ENCODE peak calls at places on chromosomes 5 and 9, in nine cellular contexts. One of them, this sample, is unnamed.

GRCh38 chr5:59099270-59099994 is 516.6 kb downstream of the RAB3C start:
- DNase-seq in mammary epithelial cell: peak; percentile 89
- DNase-seq in body of pancreas: no peak
- DNase-seq in adipocyte: peak; percentile 28
- DNase-seq in BE2C: no peak
- DNase-seq in naive thymus-derived CD4-positive, alpha-beta T cell: no peak
- DNase-seq in effector memory CD4-positive, alpha-beta T cell: peak; percentile 20
- DNase-seq in ovary: no peak
- DNase-seq in tibial nerve: no peak
- DNase-seq in this sample: no peak

GRCh38 chr9:108466238-108466637 is 389.5 kb downstream of the ACTL7B start:
- DNase-seq in mammary epithelial cell: no peak
- DNase-seq in body of pancreas: no peak
- DNase-seq in adipocyte: no peak
- DNase-seq in BE2C: no peak
- DNase-seq in naive thymus-derived CD4-positive, alpha-beta T cell: no peak
- DNase-seq in effector memory CD4-positive, alpha-beta T cell: no peak
- DNase-seq in ovary: no peak
- DNase-seq in tibial nerve: no peak
- DNase-seq in this sample: no peak

GRCh38 chr9:133470427-133470924 is 8.4 kb downstream of the SLC2A6 start:
- DNase-seq in mammary epithelial cell: no peak
- DNase-seq in body of pancreas: no peak
- DNase-seq in adipocyte: no peak
- DNase-seq in BE2C: no peak
- DNase-seq in naive thymus-derived CD4-positive, alpha-beta T cell: no peak
- DNase-seq in effector memory CD4-positive, alpha-beta T cell: no peak
- DNase-seq in ovary: no peak
- DNase-seq in tibial nerve: no peak
- DNase-seq in this sample: no peak

GRCh38 chr9:97307091-97307490 is 368 bp upstream of the CCDC180 start:
- DNase-seq in mammary epithelial cell: peak; percentile 71
- DNase-seq in body of pancreas: peak; percentile 93
- DNase-seq in adipocyte: peak; percentile 19
- DNase-seq in BE2C: peak; percentile 89
- DNase-seq in naive thymus-derived CD4-positive, alpha-beta T cell: no peak
- DNase-seq in effector memory CD4-positive, alpha-beta T cell: no peak
- DNase-seq in ovary: peak; percentile 79
- DNase-seq in tibial nerve: peak; percentile 47
- DNase-seq in this sample: peak; percentile 57

GRCh38 chr5:87268970-87269377 is 1.3 kb downstream of the RASA1 start:
- DNase-seq in mammary epithelial cell: no peak
- DNase-seq in body of pancreas: no peak
- DNase-seq in adipocyte: peak; percentile 39
- DNase-seq in BE2C: no peak
- DNase-seq in naive thymus-derived CD4-positive, alpha-beta T cell: no peak
- DNase-seq in effector memory CD4-positive, alpha-beta T cell: no peak
- DNase-seq in ovary: no peak
- DNase-seq in tibial nerve: no peak
- DNase-seq in this sample: no peak

GRCh38 chr9:106830527-106831140 is 32.3 kb upstream of the ZNF462 start:
- DNase-seq in mammary epithelial cell: peak; percentile 15
- DNase-seq in body of pancreas: peak; percentile 8
- DNase-seq in adipocyte: peak; percentile 21
- DNase-seq in BE2C: no peak
- DNase-seq in naive thymus-derived CD4-positive, alpha-beta T cell: no peak
- DNase-seq in effector memory CD4-positive, alpha-beta T cell: no peak
- DNase-seq in ovary: no peak
- DNase-seq in tibial nerve: no peak
- DNase-seq in this sample: no peak

GRCh38 chr9:111857555-111858211 is 38.9 kb upstream of the UGCG start:
- DNase-seq in mammary epithelial cell: peak; percentile 85
- DNase-seq in body of pancreas: no peak
- DNase-seq in adipocyte: peak; percentile 35
- DNase-seq in BE2C: no peak
- DNase-seq in naive thymus-derived CD4-positive, alpha-beta T cell: no peak
- DNase-seq in effector memory CD4-positive, alpha-beta T cell: no peak
- DNase-seq in ovary: no peak
- DNase-seq in tibial nerve: no peak
- DNase-seq in this sample: no peak

GRCh38 chr5:56233230-56233629 is at the start of gene ANKRD55:
- DNase-seq in mammary epithelial cell: no peak
- DNase-seq in body of pancreas: no peak
- DNase-seq in adipocyte: no peak
- DNase-seq in BE2C: peak; percentile 26
- DNase-seq in naive thymus-derived CD4-positive, alpha-beta T cell: no peak
- DNase-seq in effector memory CD4-positive, alpha-beta T cell: no peak
- DNase-seq in ovary: no peak
- DNase-seq in tibial nerve: no peak
- DNase-seq in this sample: no peak

GRCh38 chr5:999724-1000123 is 8.9 kb upstream of the NKD2 start:
- DNase-seq in mammary epithelial cell: no peak
- DNase-seq in body of pancreas: no peak
- DNase-seq in adipocyte: no peak
- DNase-seq in BE2C: no peak
- DNase-seq in naive thymus-derived CD4-positive, alpha-beta T cell: no peak
- DNase-seq in effector memory CD4-positive, alpha-beta T cell: no peak
- DNase-seq in ovary: peak; percentile 4
- DNase-seq in tibial nerve: no peak
- DNase-seq in this sample: no peak

GRCh38 chr5:998975-999501 is 9.6 kb upstream of the NKD2 start:
- DNase-seq in mammary epithelial cell: no peak
- DNase-seq in body of pancreas: no peak
- DNase-seq in adipocyte: no peak
- DNase-seq in BE2C: no peak
- DNase-seq in naive thymus-derived CD4-positive, alpha-beta T cell: no peak
- DNase-seq in effector memory CD4-positive, alpha-beta T cell: no peak
- DNase-seq in ovary: peak; percentile 18
- DNase-seq in tibial nerve: peak; percentile 3
- DNase-seq in this sample: no peak

GRCh38 chr5:1001406-1002270 is 7.0 kb upstream of the NKD2 start:
- DNase-seq in mammary epithelial cell: no peak
- DNase-seq in body of pancreas: no peak
- DNase-seq in adipocyte: no peak
- DNase-seq in BE2C: no peak
- DNase-seq in naive thymus-derived CD4-positive, alpha-beta T cell: no peak
- DNase-seq in effector memory CD4-positive, alpha-beta T cell: no peak
- DNase-seq in ovary: peak; percentile 10
- DNase-seq in tibial nerve: peak; percentile 8
- DNase-seq in this sample: peak; percentile 10

GRCh38 chr5:1002271-1002546 is 6.4 kb upstream of the NKD2 start:
- DNase-seq in mammary epithelial cell: no peak
- DNase-seq in body of pancreas: no peak
- DNase-seq in adipocyte: no peak
- DNase-seq in BE2C: no peak
- DNase-seq in naive thymus-derived CD4-positive, alpha-beta T cell: no peak
- DNase-seq in effector memory CD4-positive, alpha-beta T cell: no peak
- DNase-seq in ovary: no peak
- DNase-seq in tibial nerve: no peak
- DNase-seq in this sample: no peak

DNA sequence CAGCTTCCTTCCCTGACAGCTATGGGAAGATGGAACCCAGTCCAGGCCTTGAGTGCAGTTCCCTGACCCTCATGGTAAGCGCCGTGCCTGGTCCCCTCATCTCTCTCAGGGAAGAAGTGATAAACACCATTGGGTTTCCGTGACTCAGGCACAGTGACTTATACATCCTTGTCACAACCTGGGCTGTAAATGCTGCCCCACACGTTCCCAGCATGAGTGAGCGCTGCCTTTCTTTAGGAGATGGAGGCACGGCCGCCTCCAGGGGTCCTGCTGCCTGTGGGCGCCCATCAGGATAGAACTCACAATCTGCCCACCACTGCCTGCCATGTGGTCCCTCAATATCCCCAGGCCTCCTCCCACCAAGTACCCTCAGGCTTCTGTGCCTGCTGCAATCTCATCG is 8.3 kb upstream of the NKD2 start:
- DNase-seq in mammary epithelial cell: no peak
- DNase-seq in body of pancreas: no peak
- DNase-seq in adipocyte: no peak
- DNase-seq in BE2C: no peak
- DNase-seq in naive thymus-derived CD4-positive, alpha-beta T cell: no peak
- DNase-seq in effector memory CD4-positive, alpha-beta T cell: no peak
- DNase-seq in ovary: peak; percentile 5
- DNase-seq in tibial nerve: peak; percentile 4
- DNase-seq in this sample: peak; percentile 6
- H3K4me1 ChIP-seq in mammary epithelial cell: peaks cover 25% of the 10 kb centered on the region
- H3K4me1 ChIP-seq in body of pancreas: peaks cover 18% of the 10 kb centered on the region
- H3K4me1 ChIP-seq in adipocyte: peaks cover 14% of the 10 kb centered on the region
- H3K4me1 ChIP-seq in BE2C: peaks cover 12% of the 10 kb centered on the region
- H3K4me1 ChIP-seq in naive thymus-derived CD4-positive, alpha-beta T cell: peaks cover 24% of the 10 kb centered on the region
- H3K4me1 ChIP-seq in effector memory CD4-positive, alpha-beta T cell: peaks cover 25% of the 10 kb centered on the region
- H3K4me1 ChIP-seq in ovary: peaks cover 18% of the 10 kb centered on the region
- H3K4me1 ChIP-seq in tibial nerve: peaks cover 37% of the 10 kb centered on the region
- H3K4me1 ChIP-seq in this sample: peaks cover 42% of the 10 kb centered on the region

GRCh38 chr9:109906766-109907382 is 126.9 kb downstream of the PALM2AKAP2 start:
- DNase-seq in mammary epithelial cell: no peak
- DNase-seq in body of pancreas: no peak
- DNase-seq in adipocyte: peak; percentile 65
- DNase-seq in BE2C: no peak
- DNase-seq in naive thymus-derived CD4-positive, alpha-beta T cell: no peak
- DNase-seq in effector memory CD4-positive, alpha-beta T cell: no peak
- DNase-seq in ovary: no peak
- DNase-seq in tibial nerve: no peak
- DNase-seq in this sample: no peak

GRCh38 chr9:109907400-109907799 is 127.4 kb downstream of the PALM2AKAP2 start:
- DNase-seq in mammary epithelial cell: no peak
- DNase-seq in body of pancreas: no peak
- DNase-seq in adipocyte: no peak
- DNase-seq in BE2C: no peak
- DNase-seq in naive thymus-derived CD4-positive, alpha-beta T cell: no peak
- DNase-seq in effector memory CD4-positive, alpha-beta T cell: no peak
- DNase-seq in ovary: peak; percentile 37
- DNase-seq in tibial nerve: no peak
- DNase-seq in this sample: peak; percentile 37

GRCh38 chr9:109910616-109911568 is 130.9 kb downstream of the PALM2AKAP2 start:
- DNase-seq in mammary epithelial cell: peak; percentile 20
- DNase-seq in body of pancreas: no peak
- DNase-seq in adipocyte: peak; percentile 79
- DNase-seq in BE2C: no peak
- DNase-seq in naive thymus-derived CD4-positive, alpha-beta T cell: no peak
- DNase-seq in effector memory CD4-positive, alpha-beta T cell: no peak
- DNase-seq in ovary: no peak
- DNase-seq in tibial nerve: no peak
- DNase-seq in this sample: no peak

GRCh38 chr9:109907810-109908458 is 127.9 kb downstream of the PALM2AKAP2 start:
- DNase-seq in mammary epithelial cell: no peak
- DNase-seq in body of pancreas: no peak
- DNase-seq in adipocyte: no peak
- DNase-seq in BE2C: no peak
- DNase-seq in naive thymus-derived CD4-positive, alpha-beta T cell: no peak
- DNase-seq in effector memory CD4-positive, alpha-beta T cell: no peak
- DNase-seq in ovary: no peak
- DNase-seq in tibial nerve: no peak
- DNase-seq in this sample: no peak

DNA sequence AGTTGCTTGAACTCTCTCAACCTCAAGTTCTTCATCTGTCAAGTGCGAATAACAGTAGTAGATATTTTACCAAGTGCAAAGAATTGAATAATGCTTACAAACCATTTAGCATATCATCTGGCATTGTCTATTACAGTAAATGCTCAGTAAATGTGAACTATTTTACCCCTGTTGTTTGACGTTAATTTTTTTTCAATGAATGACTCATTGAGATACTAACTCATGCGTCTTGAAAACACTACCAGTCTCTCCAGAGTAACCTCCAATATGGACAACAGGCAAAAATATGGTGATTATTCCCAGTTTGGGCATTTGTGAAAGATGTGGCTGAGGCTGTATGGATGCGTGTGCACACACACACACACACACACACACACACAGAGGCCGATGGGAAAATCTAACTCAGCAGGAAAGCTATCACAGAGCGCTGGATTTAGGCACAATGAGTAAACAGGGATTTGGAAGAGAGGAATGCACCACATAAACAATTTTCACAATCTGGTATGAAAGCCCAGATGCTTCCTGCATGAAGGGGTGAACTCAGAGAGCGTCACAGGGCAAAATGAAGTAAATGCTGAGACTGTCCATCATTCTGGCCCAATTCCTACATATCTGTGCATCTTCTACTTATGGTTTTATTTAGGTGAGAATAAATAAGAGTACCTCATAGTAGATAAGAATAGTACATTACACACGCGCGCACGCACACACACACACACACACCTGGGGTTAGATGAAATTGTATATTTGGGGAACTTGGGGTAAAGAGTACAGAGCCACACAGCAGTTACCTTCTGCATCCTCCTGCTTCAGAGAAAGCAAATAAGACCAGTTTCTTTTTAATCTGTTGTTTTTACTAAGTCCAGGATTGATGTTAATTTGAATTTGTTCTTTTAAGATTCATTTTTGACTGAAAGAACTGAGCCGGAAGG is 128.7 kb downstream of the PALM2AKAP2 start:
- DNase-seq in mammary epithelial cell: no peak
- DNase-seq in body of pancreas: no peak
- DNase-seq in adipocyte: peak; percentile 61
- DNase-seq in BE2C: no peak
- DNase-seq in naive thymus-derived CD4-positive, alpha-beta T cell: no peak
- DNase-seq in effector memory CD4-positive, alpha-beta T cell: no peak
- DNase-seq in ovary: no peak
- DNase-seq in tibial nerve: no peak
- DNase-seq in this sample: no peak
- H3K4me1 ChIP-seq in mammary epithelial cell: peaks cover 16% of the 10 kb centered on the region
- H3K4me1 ChIP-seq in body of pancreas: no peaks in the 10 kb centered on the region
- H3K4me1 ChIP-seq in adipocyte: peaks cover 57% of the 10 kb centered on the region
- H3K4me1 ChIP-seq in BE2C: no peaks in the 10 kb centered on the region
- H3K4me1 ChIP-seq in naive thymus-derived CD4-positive, alpha-beta T cell: no peaks in the 10 kb centered on the region
- H3K4me1 ChIP-seq in effector memory CD4-positive, alpha-beta T cell: no peaks in the 10 kb centered on the region
- H3K4me1 ChIP-seq in ovary: peaks cover 5% of the 10 kb centered on the region
- H3K4me1 ChIP-seq in tibial nerve: peaks cover 29% of the 10 kb centered on the region
- H3K4me1 ChIP-seq in this sample: peaks cover 99% of the 10 kb centered on the region

GRCh38 chr9:131671150-131671549 is 68.7 kb downstream of the RAPGEF1 start:
- DNase-seq in mammary epithelial cell: no peak
- DNase-seq in body of pancreas: no peak
- DNase-seq in adipocyte: no peak
- DNase-seq in BE2C: no peak
- DNase-seq in naive thymus-derived CD4-positive, alpha-beta T cell: no peak
- DNase-seq in effector memory CD4-positive, alpha-beta T cell: no peak
- DNase-seq in ovary: no peak
- DNase-seq in tibial nerve: no peak
- DNase-seq in this sample: no peak
- H3K4me1 ChIP-seq in mammary epithelial cell: peaks cover 26% of the 10 kb centered on the region
- H3K4me1 ChIP-seq in body of pancreas: peaks cover 37% of the 10 kb centered on the region
- H3K4me1 ChIP-seq in adipocyte: peaks cover 47% of the 10 kb centered on the region
- H3K4me1 ChIP-seq in BE2C: peaks cover 8% of the 10 kb centered on the region
- H3K4me1 ChIP-seq in naive thymus-derived CD4-positive, alpha-beta T cell: peaks cover 62% of the 10 kb centered on the region
- H3K4me1 ChIP-seq in effector memory CD4-positive, alpha-beta T cell: peaks cover 86% of the 10 kb centered on the region
- H3K4me1 ChIP-seq in ovary: peaks cover 25% of the 10 kb centered on the region
- H3K4me1 ChIP-seq in tibial nerve: peaks cover 70% of the 10 kb centered on the region
- H3K4me1 ChIP-seq in this sample: peaks cover 100% of the 10 kb centered on the region

DNA sequence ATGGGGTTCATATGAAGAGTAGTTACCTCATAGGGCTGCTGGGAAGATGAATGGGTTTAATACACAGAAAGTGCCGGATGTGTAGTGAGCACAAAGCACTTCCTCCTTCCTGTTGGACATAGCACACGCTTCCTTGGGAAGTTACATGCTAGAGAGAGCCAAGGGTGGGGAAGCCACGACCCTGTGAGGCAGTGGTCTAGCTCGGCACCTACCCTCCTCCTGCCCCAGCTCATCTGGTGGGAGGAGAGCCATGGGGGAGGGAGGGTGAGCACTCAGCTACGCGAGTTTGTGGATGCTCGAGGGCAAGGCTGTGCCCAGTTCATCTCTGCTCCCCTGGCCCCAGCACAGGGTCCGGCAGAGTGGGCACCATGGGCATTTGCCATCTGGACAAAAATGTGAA is 43.6 kb upstream of the NEK6 start:
- DNase-seq in mammary epithelial cell: no peak
- DNase-seq in body of pancreas: no peak
- DNase-seq in adipocyte: no peak
- DNase-seq in BE2C: no peak
- DNase-seq in naive thymus-derived CD4-positive, alpha-beta T cell: no peak
- DNase-seq in effector memory CD4-positive, alpha-beta T cell: no peak
- DNase-seq in ovary: no peak
- DNase-seq in tibial nerve: no peak
- DNase-seq in this sample: no peak
- H3K4me1 ChIP-seq in mammary epithelial cell: no peaks in the 10 kb centered on the region
- H3K4me1 ChIP-seq in body of pancreas: peaks cover 17% of the 10 kb centered on the region
- H3K4me1 ChIP-seq in adipocyte: peaks cover 31% of the 10 kb centered on the region
- H3K4me1 ChIP-seq in BE2C: no peaks in the 10 kb centered on the region
- H3K4me1 ChIP-seq in naive thymus-derived CD4-positive, alpha-beta T cell: peaks cover 16% of the 10 kb centered on the region
- H3K4me1 ChIP-seq in effector memory CD4-positive, alpha-beta T cell: peaks cover 44% of the 10 kb centered on the region
- H3K4me1 ChIP-seq in ovary: no peaks in the 10 kb centered on the region
- H3K4me1 ChIP-seq in tibial nerve: peaks cover 70% of the 10 kb centered on the region
- H3K4me1 ChIP-seq in this sample: peaks cover 34% of the 10 kb centered on the region

This sample was measured in left ventricle myocardium inferior.